ENCODE peak calls at places on chromosomes 3 and 15, in six cellular contexts. C is GM12878, X is SK-N-SH, B is GM23338, I is HCT116, A is HepG2. N is an unnamed sample.

GRCh38 chr3:143794793-143795462 is 53.3 kb downstream of the SLC9A9 start:
- DNase-seq in X (no peak), A (no peak), C (no peak), B (no peak), I (no peak), N (no peak)

GRCh38 chr15:67280217-67280616 is 25.6 kb downstream of the IQCH start:
- DNase-seq in A (no peak), C (no peak), I (no peak), B (no peak), X (no peak), N (no peak)

GRCh38 chr3:100171211-100171700 is 57.0 kb upstream of the FILIP1L start:
- DNase-seq in A (no peak), C (no peak), I (no peak), X (no peak), B (no peak), N (no peak)

GRCh38 chr3:48899298-48899697 is 616 bp upstream of the SLC25A20 start:
- DNase-seq in I (no peak), A (no peak), B (no peak), C (no peak), X (no peak), N (no peak)

GRCh38 chr15:101206173-101206572 is 45.7 kb downstream of the CHSY1 start:
- DNase-seq in A (no peak), I (no peak), X (no peak), B (no peak), C (no peak), N (no peak)

GRCh38 chr3:2770451-2770850 is 339.7 kb downstream of the IL5RA start:
- DNase-seq in B (no peak), A (peak), X (no peak), I (no peak), C (no peak), N (no peak)

GRCh38 chr15:85763557-85764303 is 31.0 kb downstream of the KLHL25 start:
- DNase-seq in C (no peak), B (no peak), X (no peak), I (no peak), A (no peak), N (no peak)

GRCh38 chr3:185744997-185745843 is 79.6 kb downstream of the IGF2BP2 start:
- DNase-seq in B (no peak), A (peak), I (no peak), X (no peak), C (peak), N (no peak)

GRCh38 chr3:142866841-142867631 is 21.8 kb downstream of the PCOLCE2 start:
- DNase-seq in C (no peak), X (no peak), A (no peak), B (peak), I (peak), N (no peak)

GRCh38 chr15:78811124-78811824 is at the start of gene ADAMTS7:
- DNase-seq in B (peak), A (no peak), I (peak), X (peak), C (no peak), N (no peak)

DNA sequence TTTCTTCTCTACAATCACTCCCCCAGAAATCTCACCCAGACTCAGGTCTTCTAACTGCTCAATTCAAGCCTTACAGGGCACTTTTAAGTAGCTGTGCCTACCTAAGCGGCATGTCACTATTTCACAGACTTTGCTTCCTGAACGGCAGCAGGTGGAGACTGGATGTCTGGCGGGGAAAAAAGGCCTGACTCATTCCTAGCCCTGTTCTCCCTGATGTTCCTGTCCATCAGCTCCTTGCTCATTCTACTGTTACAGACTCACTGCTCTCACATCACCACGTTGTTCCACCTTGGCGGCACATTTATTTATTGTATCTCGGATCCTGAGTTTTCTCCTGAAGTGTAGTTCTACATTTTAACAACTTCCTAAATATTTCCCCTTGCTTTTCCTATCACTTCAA is 52.6 kb upstream of the ATP11B start:
- DNase-seq in B (no peak), A (no peak), C (no peak), X (no peak), I (peak), N (no peak)
- TF ChIP-seq POLR2AphosphoS5 in B (no peak), A (no peak), C (no peak), X (no peak), I (no peak), N (no peak)

GRCh38 chr3:36907911-36908646 is 36.8 kb downstream of the TRANK1 start:
- DNase-seq in X (no peak), C (peak), B (peak), I (no peak), A (peak), N (peak)
- TF ChIP-seq REST in X (no peak), C (no peak), B (no peak), I (no peak), A (no peak), N (no peak)

GRCh38 chr15:80490431-80490990 is 86.3 kb downstream of the ARNT2 start:
- DNase-seq in A (no peak), B (no peak), X (no peak), I (no peak), C (no peak), N (no peak)

GRCh38 chr15:80485370-80486164 is 81.4 kb downstream of the ARNT2 start:
- DNase-seq in A (peak), B (no peak), C (no peak), I (no peak), X (no peak), N (no peak)

GRCh38 chr15:80492409-80492808 is 88.2 kb downstream of the ARNT2 start:
- DNase-seq in X (no peak), C (no peak), B (no peak), A (no peak), I (no peak), N (no peak)

GRCh38 chr15:80487884-80488283 is 83.7 kb downstream of the ARNT2 start:
- DNase-seq in X (no peak), B (no peak), C (no peak), A (no peak), I (no peak), N (no peak)

DNA sequence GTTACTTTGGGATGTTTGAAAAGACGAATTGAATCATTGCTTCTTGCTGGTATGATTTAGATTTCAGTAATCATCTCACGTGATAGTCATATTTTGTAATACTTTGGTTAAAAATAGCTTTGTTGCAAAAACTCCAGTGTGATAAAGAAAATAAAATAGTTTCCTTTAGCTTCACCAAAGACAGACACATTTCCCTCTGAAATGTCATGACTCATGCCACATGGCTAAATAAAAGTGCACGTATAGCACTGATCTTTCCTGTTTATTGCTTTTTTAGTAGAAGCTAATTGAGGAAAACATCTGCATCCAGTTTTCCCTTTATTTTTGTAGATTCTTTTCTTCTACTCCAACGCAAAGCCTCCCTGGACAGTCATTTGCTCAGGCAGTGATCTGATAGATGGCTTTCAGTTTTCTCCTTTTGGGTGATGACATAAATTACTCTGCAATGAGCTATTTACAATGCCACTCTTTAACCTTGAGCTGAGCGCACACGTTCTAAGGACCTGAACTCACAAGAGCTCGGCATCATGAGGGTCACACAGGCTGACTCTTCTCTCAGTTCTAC is 84.9 kb downstream of the ARNT2 start:
- DNase-seq in I (no peak), B (no peak), X (no peak), C (no peak), A (peak), N (no peak)
- H3K27ac ChIP-seq in I (no peak), B (no peak), X (peak), C (no peak), A (no peak), N (no peak)

GRCh38 chr15:64948916-64949315 is 37.2 kb downstream of the ANKDD1A start:
- DNase-seq in B (no peak), C (no peak), X (no peak), A (no peak), I (no peak), N (no peak)
- TF ChIP-seq POLR2AphosphoS5 in B (no peak), C (no peak), X (peak), A (no peak), I (no peak), N (no peak)

GRCh38 chr3:72049300-72049699 is 264.4 kb upstream of the PROK2 start:
- DNase-seq in C (no peak), B (no peak), A (no peak), X (no peak), I (no peak), N (no peak)
- TF ChIP-seq REST in C (no peak), B (no peak), A (no peak), X (no peak), I (no peak), N (no peak)

GRCh38 chr15:93327364-93327763 is 238.4 kb upstream of the RGMA start:
- DNase-seq in I (no peak), C (no peak), A (no peak), X (no peak), B (no peak), N (no peak)
- H3K27ac ChIP-seq in I (no peak), C (no peak), A (no peak), X (no peak), B (no peak), N (no peak)

DNA sequence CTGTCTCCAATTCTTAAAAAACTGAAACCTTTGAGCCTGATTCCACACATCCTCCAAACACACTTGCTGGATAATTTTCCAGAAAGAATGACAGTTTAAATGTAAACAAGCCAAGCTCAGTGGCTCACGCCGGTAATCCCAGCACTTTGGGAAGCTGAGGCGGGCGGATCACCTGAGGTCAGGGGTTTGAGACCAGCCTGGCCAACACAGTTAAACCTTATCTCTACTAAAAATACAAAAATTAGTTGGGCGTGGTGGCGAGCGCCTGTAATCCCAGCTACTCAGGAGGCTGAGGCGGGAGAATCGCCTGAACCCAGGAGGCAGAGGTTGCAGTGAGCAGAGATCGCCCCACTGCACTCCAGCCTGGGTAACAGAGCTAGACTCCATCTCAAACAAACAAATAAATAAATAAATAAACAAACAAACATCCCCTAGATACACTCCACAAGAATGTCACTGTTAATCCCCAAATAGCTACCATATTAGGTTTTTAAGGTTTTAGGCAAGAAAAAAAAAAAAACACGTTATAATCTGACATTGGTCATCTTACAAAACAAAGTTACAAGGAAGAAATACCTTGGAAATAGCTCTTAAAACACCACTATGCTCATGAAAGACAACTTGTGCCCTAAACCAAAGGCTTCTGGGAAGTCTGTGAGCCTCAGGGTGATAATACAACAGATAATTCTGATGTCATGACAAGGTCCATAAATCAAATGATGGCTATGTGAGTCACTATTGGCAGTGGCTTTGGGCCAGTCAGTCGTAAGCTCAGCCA is 13.2 kb downstream of the TNIK start:
- DNase-seq in C (no peak), I (peak), X (no peak), A (no peak), B (no peak), N (no peak)
- TF ChIP-seq POLR2AphosphoS5 in C (no peak), I (peak), X (peak), A (no peak), B (no peak), N (no peak)

DNA sequence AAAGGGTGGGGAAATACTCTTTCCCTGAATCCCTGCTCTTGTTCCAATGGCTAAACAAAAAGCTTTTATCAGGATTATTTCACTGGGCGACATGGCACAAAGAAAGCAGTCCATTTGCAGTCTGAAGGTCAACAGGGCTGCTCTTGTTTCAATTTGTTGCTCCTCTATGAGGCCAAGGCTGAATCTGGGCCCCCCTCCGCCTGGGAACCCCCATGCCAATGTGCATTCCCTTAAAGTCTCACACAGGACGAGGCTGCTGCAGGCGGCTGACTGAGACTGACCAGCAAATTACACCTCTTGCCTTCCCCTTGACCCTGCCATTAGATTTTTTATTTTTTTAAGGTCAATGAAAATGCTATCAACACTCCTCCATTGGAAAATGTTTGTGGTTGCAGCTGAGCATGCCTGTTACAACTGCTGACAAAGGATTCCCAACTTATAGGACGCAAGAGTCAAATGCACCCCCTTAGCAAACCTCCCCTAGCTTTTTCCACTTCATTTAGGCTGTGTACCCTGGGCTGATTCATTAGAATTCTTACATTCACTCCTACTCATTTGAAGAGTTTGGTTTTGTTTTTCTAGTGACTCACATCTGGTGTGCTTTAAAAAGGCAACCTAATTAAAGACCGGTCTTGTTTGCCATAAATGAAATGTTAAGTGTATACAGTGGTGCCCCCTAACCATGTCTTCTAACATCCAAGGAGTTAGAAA is 60.8 kb upstream of the ARHGEF3 start:
- DNase-seq in I (no peak), B (no peak), C (no peak), A (peak), X (no peak), N (no peak)
- TF ChIP-seq REST in I (no peak), B (no peak), C (no peak), A (no peak), X (no peak), N (no peak)

GRCh38 chr3:190167936-190168680 is 47.4 kb upstream of the P3H2 start:
- DNase-seq in I (no peak), C (no peak), X (no peak), A (no peak), B (no peak), N (no peak)
- H3K27ac ChIP-seq in I (no peak), C (no peak), X (no peak), A (no peak), B (no peak), N (no peak)